ENCODE peak calls at places on chromosomes 11 and 22, in nine cellular contexts. One of them, this sample, is unnamed. For H3K4me1, the result is how much of the 10 kb centered on the place peaks cover.

GRCh38 chr22:39055658-39056057 is 15.0 kb downstream of the APOBEC3F start:
- DNase-seq in HCT116: no peak
- DNase-seq in Peyer's patch: no peak
- DNase-seq in effector memory CD4-positive, alpha-beta T cell: no peak
- DNase-seq in lower lobe of right lung: no peak
- DNase-seq in H9: no peak
- DNase-seq in body of pancreas: no peak
- DNase-seq in aorta: no peak
- DNase-seq in foreskin keratinocyte: no peak
- DNase-seq in this sample: no peak

GRCh38 chr11:78576549-78577097 is 2.0 kb upstream of the NARS2 start:
- DNase-seq in HCT116: no peak
- DNase-seq in Peyer's patch: no peak
- DNase-seq in effector memory CD4-positive, alpha-beta T cell: no peak
- DNase-seq in lower lobe of right lung: no peak
- DNase-seq in H9: no peak
- DNase-seq in body of pancreas: no peak
- DNase-seq in aorta: no peak
- DNase-seq in foreskin keratinocyte: no peak
- DNase-seq in this sample: no peak

GRCh38 chr11:110827276-110827675 is 115.0 kb upstream of the ARHGAP20 start:
- DNase-seq in HCT116: no peak
- DNase-seq in Peyer's patch: no peak
- DNase-seq in effector memory CD4-positive, alpha-beta T cell: no peak
- DNase-seq in lower lobe of right lung: no peak
- DNase-seq in H9: no peak
- DNase-seq in body of pancreas: no peak
- DNase-seq in aorta: no peak
- DNase-seq in foreskin keratinocyte: no peak
- DNase-seq in this sample: no peak

GRCh38 chr11:118437046-118437735 is 899 bp downstream of the KMT2A start:
- DNase-seq in HCT116: no peak
- DNase-seq in Peyer's patch: peak
- DNase-seq in effector memory CD4-positive, alpha-beta T cell: peak
- DNase-seq in lower lobe of right lung: peak
- DNase-seq in H9: peak
- DNase-seq in body of pancreas: peak
- DNase-seq in aorta: peak
- DNase-seq in foreskin keratinocyte: peak
- DNase-seq in this sample: peak

GRCh38 chr11:117424781-117425180 is 97.1 kb downstream of the CEP164 start:
- DNase-seq in HCT116: no peak
- DNase-seq in Peyer's patch: peak
- DNase-seq in effector memory CD4-positive, alpha-beta T cell: no peak
- DNase-seq in lower lobe of right lung: no peak
- DNase-seq in H9: no peak
- DNase-seq in body of pancreas: no peak
- DNase-seq in aorta: no peak
- DNase-seq in foreskin keratinocyte: no peak
- DNase-seq in this sample: peak

GRCh38 chr11:111000400-111001090 is 245.0 kb upstream of the POU2AF2 start:
- DNase-seq in HCT116: no peak
- DNase-seq in Peyer's patch: no peak
- DNase-seq in effector memory CD4-positive, alpha-beta T cell: no peak
- DNase-seq in lower lobe of right lung: no peak
- DNase-seq in H9: no peak
- DNase-seq in body of pancreas: no peak
- DNase-seq in aorta: no peak
- DNase-seq in foreskin keratinocyte: no peak
- DNase-seq in this sample: no peak

GRCh38 chr22:44828193-44828592 is 75.8 kb downstream of the ARHGAP8 start:
- DNase-seq in HCT116: no peak
- DNase-seq in Peyer's patch: no peak
- DNase-seq in effector memory CD4-positive, alpha-beta T cell: no peak
- DNase-seq in lower lobe of right lung: no peak
- DNase-seq in H9: peak
- DNase-seq in body of pancreas: no peak
- DNase-seq in aorta: no peak
- DNase-seq in foreskin keratinocyte: no peak
- DNase-seq in this sample: no peak

GRCh38 chr11:58394195-58394594 is 12.5 kb downstream of the OR5B3 start:
- DNase-seq in HCT116: no peak
- DNase-seq in Peyer's patch: no peak
- DNase-seq in effector memory CD4-positive, alpha-beta T cell: no peak
- DNase-seq in lower lobe of right lung: no peak
- DNase-seq in H9: no peak
- DNase-seq in body of pancreas: no peak
- DNase-seq in aorta: no peak
- DNase-seq in foreskin keratinocyte: peak
- DNase-seq in this sample: no peak

GRCh38 chr11:79906189-79906588 is 465.4 kb upstream of the TENM4 start:
- DNase-seq in HCT116: no peak
- DNase-seq in Peyer's patch: no peak
- DNase-seq in effector memory CD4-positive, alpha-beta T cell: no peak
- DNase-seq in lower lobe of right lung: no peak
- DNase-seq in H9: no peak
- DNase-seq in body of pancreas: no peak
- DNase-seq in aorta: no peak
- DNase-seq in foreskin keratinocyte: no peak
- DNase-seq in this sample: no peak

GRCh38 chr22:39135092-39135896 is 17.2 kb downstream of the CBX7 start:
- DNase-seq in HCT116: peak
- DNase-seq in Peyer's patch: peak
- DNase-seq in effector memory CD4-positive, alpha-beta T cell: no peak
- DNase-seq in lower lobe of right lung: no peak
- DNase-seq in H9: peak
- DNase-seq in body of pancreas: peak
- DNase-seq in aorta: peak
- DNase-seq in foreskin keratinocyte: no peak
- DNase-seq in this sample: peak

GRCh38 chr11:47950396-47950795 is 30.0 kb upstream of the PTPRJ start:
- DNase-seq in HCT116: no peak
- DNase-seq in Peyer's patch: peak
- DNase-seq in effector memory CD4-positive, alpha-beta T cell: peak
- DNase-seq in lower lobe of right lung: peak
- DNase-seq in H9: no peak
- DNase-seq in body of pancreas: no peak
- DNase-seq in aorta: no peak
- DNase-seq in foreskin keratinocyte: no peak
- DNase-seq in this sample: no peak

GRCh38 chr11:126357055-126357962 is 1.8 kb downstream of the ST3GAL4 start:
- DNase-seq in HCT116: no peak
- DNase-seq in Peyer's patch: no peak
- DNase-seq in effector memory CD4-positive, alpha-beta T cell: no peak
- DNase-seq in lower lobe of right lung: no peak
- DNase-seq in H9: no peak
- DNase-seq in body of pancreas: no peak
- DNase-seq in aorta: peak
- DNase-seq in foreskin keratinocyte: no peak
- DNase-seq in this sample: no peak

GRCh38 chr11:79506734-79507344 is 66.0 kb upstream of the TENM4 start:
- DNase-seq in HCT116: no peak
- DNase-seq in Peyer's patch: no peak
- DNase-seq in effector memory CD4-positive, alpha-beta T cell: no peak
- DNase-seq in lower lobe of right lung: no peak
- DNase-seq in H9: no peak
- DNase-seq in body of pancreas: no peak
- DNase-seq in aorta: no peak
- DNase-seq in foreskin keratinocyte: no peak
- DNase-seq in this sample: no peak

GRCh38 chr11:57417056-57417455 is 9.9 kb downstream of the SLC43A3 start:
- DNase-seq in HCT116: no peak
- DNase-seq in Peyer's patch: no peak
- DNase-seq in effector memory CD4-positive, alpha-beta T cell: no peak
- DNase-seq in lower lobe of right lung: no peak
- DNase-seq in H9: no peak
- DNase-seq in body of pancreas: no peak
- DNase-seq in aorta: peak
- DNase-seq in foreskin keratinocyte: no peak
- DNase-seq in this sample: peak

GRCh38 chr11:78030429-78031325 is 7.6 kb upstream of the KCTD14 start:
- DNase-seq in HCT116: no peak
- DNase-seq in Peyer's patch: peak
- DNase-seq in effector memory CD4-positive, alpha-beta T cell: no peak
- DNase-seq in lower lobe of right lung: peak
- DNase-seq in H9: no peak
- DNase-seq in body of pancreas: peak
- DNase-seq in aorta: peak
- DNase-seq in foreskin keratinocyte: no peak
- DNase-seq in this sample: peak

GRCh38 chr11:62905927-62906531 is 15.1 kb downstream of the CHRM1 start:
- DNase-seq in HCT116: peak
- DNase-seq in Peyer's patch: peak
- DNase-seq in effector memory CD4-positive, alpha-beta T cell: peak
- DNase-seq in lower lobe of right lung: peak
- DNase-seq in H9: peak
- DNase-seq in body of pancreas: peak
- DNase-seq in aorta: peak
- DNase-seq in foreskin keratinocyte: no peak
- DNase-seq in this sample: peak

GRCh38 chr11:36251716-36252307 is 37.4 kb downstream of the COMMD9 start:
- DNase-seq in HCT116: no peak
- DNase-seq in Peyer's patch: no peak
- DNase-seq in effector memory CD4-positive, alpha-beta T cell: no peak
- DNase-seq in lower lobe of right lung: no peak
- DNase-seq in H9: no peak
- DNase-seq in body of pancreas: no peak
- DNase-seq in aorta: no peak
- DNase-seq in foreskin keratinocyte: no peak
- DNase-seq in this sample: no peak

GRCh38 chr11:70490723-70491558 is 92.6 kb downstream of the CTTN start:
- DNase-seq in HCT116: no peak
- DNase-seq in Peyer's patch: no peak
- DNase-seq in effector memory CD4-positive, alpha-beta T cell: no peak
- DNase-seq in lower lobe of right lung: peak
- DNase-seq in H9: no peak
- DNase-seq in body of pancreas: no peak
- DNase-seq in aorta: peak
- DNase-seq in foreskin keratinocyte: no peak
- DNase-seq in this sample: no peak
- H3K4me1 ChIP-seq in HCT116: under half
- H3K4me1 ChIP-seq in Peyer's patch: under half
- H3K4me1 ChIP-seq in effector memory CD4-positive, alpha-beta T cell: under half
- H3K4me1 ChIP-seq in lower lobe of right lung: under half
- H3K4me1 ChIP-seq in H9: under half
- H3K4me1 ChIP-seq in body of pancreas: under half
- H3K4me1 ChIP-seq in aorta: under half
- H3K4me1 ChIP-seq in foreskin keratinocyte: under half
- H3K4me1 ChIP-seq in this sample: under half

DNA sequence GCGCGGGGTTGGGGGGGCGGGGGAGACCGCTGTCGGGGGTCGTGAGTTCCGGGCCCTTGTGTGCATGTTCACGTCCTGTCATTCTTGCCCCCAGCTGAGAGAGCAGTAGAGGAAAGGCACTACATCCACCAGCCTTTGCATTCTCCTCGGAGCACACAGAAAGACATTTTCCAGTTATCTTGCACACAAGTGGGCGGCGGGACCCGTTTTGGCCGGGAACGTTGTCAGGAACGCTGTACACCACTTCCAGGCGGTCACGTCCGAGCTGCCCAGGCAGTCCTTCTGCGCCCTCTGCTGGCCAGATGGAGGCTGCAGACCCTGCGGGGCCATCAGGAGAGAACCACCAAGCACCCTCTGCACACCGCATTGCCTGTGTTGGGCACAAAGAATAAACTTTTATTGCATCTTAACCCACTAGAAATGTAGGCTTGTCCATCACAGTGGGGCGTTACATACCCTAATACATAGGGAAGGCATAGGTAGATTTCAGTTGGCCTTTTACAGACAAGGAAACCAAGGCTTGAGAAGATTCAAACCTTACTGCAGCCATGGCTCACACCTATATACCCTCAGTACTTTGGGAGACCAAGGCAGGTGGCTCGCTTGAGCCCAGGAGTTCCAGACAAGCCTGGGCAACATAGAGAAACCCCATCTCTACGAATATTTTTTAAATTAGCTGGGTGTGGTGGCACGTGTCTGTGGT is 2.8 kb upstream of the CDKN1C start:
- DNase-seq in HCT116: peak
- DNase-seq in Peyer's patch: peak
- DNase-seq in effector memory CD4-positive, alpha-beta T cell: peak
- DNase-seq in lower lobe of right lung: peak
- DNase-seq in H9: peak
- DNase-seq in body of pancreas: peak
- DNase-seq in aorta: peak
- DNase-seq in foreskin keratinocyte: no peak
- DNase-seq in this sample: peak
- H3K4me1 ChIP-seq in HCT116: under half
- H3K4me1 ChIP-seq in Peyer's patch: under half
- H3K4me1 ChIP-seq in effector memory CD4-positive, alpha-beta T cell: under half
- H3K4me1 ChIP-seq in lower lobe of right lung: under half
- H3K4me1 ChIP-seq in H9: under half
- H3K4me1 ChIP-seq in body of pancreas: under half
- H3K4me1 ChIP-seq in aorta: under half
- H3K4me1 ChIP-seq in foreskin keratinocyte: under half
- H3K4me1 ChIP-seq in this sample: under half

GRCh38 chr11:35076201-35077100 is 62.5 kb upstream of the CD44 start:
- DNase-seq in HCT116: no peak
- DNase-seq in Peyer's patch: no peak
- DNase-seq in effector memory CD4-positive, alpha-beta T cell: no peak
- DNase-seq in lower lobe of right lung: no peak
- DNase-seq in H9: no peak
- DNase-seq in body of pancreas: no peak
- DNase-seq in aorta: no peak
- DNase-seq in foreskin keratinocyte: no peak
- DNase-seq in this sample: no peak

GRCh38 chr11:35073691-35074382 is 65.1 kb upstream of the CD44 start:
- DNase-seq in HCT116: no peak
- DNase-seq in Peyer's patch: no peak
- DNase-seq in effector memory CD4-positive, alpha-beta T cell: no peak
- DNase-seq in lower lobe of right lung: no peak
- DNase-seq in H9: no peak
- DNase-seq in body of pancreas: no peak
- DNase-seq in aorta: no peak
- DNase-seq in foreskin keratinocyte: no peak
- DNase-seq in this sample: no peak

GRCh38 chr11:35079581-35079980 is 59.4 kb upstream of the CD44 start:
- DNase-seq in HCT116: no peak
- DNase-seq in Peyer's patch: no peak
- DNase-seq in effector memory CD4-positive, alpha-beta T cell: no peak
- DNase-seq in lower lobe of right lung: no peak
- DNase-seq in H9: no peak
- DNase-seq in body of pancreas: no peak
- DNase-seq in aorta: no peak
- DNase-seq in foreskin keratinocyte: no peak
- DNase-seq in this sample: no peak

GRCh38 chr11:35082322-35083180 is 56.4 kb upstream of the CD44 start:
- DNase-seq in HCT116: peak
- DNase-seq in Peyer's patch: peak
- DNase-seq in effector memory CD4-positive, alpha-beta T cell: peak
- DNase-seq in lower lobe of right lung: peak
- DNase-seq in H9: peak
- DNase-seq in body of pancreas: peak
- DNase-seq in aorta: peak
- DNase-seq in foreskin keratinocyte: peak
- DNase-seq in this sample: peak

GRCh38 chr11:35077709-35078695 is 61.0 kb upstream of the CD44 start:
- DNase-seq in HCT116: peak
- DNase-seq in Peyer's patch: peak
- DNase-seq in effector memory CD4-positive, alpha-beta T cell: peak
- DNase-seq in lower lobe of right lung: no peak
- DNase-seq in H9: no peak
- DNase-seq in body of pancreas: no peak
- DNase-seq in aorta: no peak
- DNase-seq in foreskin keratinocyte: peak
- DNase-seq in this sample: no peak
- H3K4me1 ChIP-seq in HCT116: under half
- H3K4me1 ChIP-seq in Peyer's patch: under half
- H3K4me1 ChIP-seq in effector memory CD4-positive, alpha-beta T cell: half or more
- H3K4me1 ChIP-seq in lower lobe of right lung: under half
- H3K4me1 ChIP-seq in H9: under half
- H3K4me1 ChIP-seq in body of pancreas: under half
- H3K4me1 ChIP-seq in aorta: under half
- H3K4me1 ChIP-seq in foreskin keratinocyte: under half
- H3K4me1 ChIP-seq in this sample: under half

GRCh38 chr22:35539910-35540599 is 576 bp upstream of the RASD2 start:
- DNase-seq in HCT116: no peak
- DNase-seq in Peyer's patch: peak
- DNase-seq in effector memory CD4-positive, alpha-beta T cell: peak
- DNase-seq in lower lobe of right lung: peak
- DNase-seq in H9: no peak
- DNase-seq in body of pancreas: peak
- DNase-seq in aorta: peak
- DNase-seq in foreskin keratinocyte: no peak
- DNase-seq in this sample: peak
- H3K4me1 ChIP-seq in HCT116: under half
- H3K4me1 ChIP-seq in Peyer's patch: under half
- H3K4me1 ChIP-seq in effector memory CD4-positive, alpha-beta T cell: under half
- H3K4me1 ChIP-seq in lower lobe of right lung: under half
- H3K4me1 ChIP-seq in H9: under half
- H3K4me1 ChIP-seq in body of pancreas: under half
- H3K4me1 ChIP-seq in aorta: under half
- H3K4me1 ChIP-seq in foreskin keratinocyte: under half
- H3K4me1 ChIP-seq in this sample: under half